ENCODE peak calls at places on chromosomes 11 and 22, in eight cellular contexts. N is CD8-positive, alpha-beta T cell; J is AG09309; I is stimulated activated CD4-positive, alpha-beta T cell treated with anti-CD3 and anti-CD28 coated beads, Interleukin-15, amount 100 ng/mL, for 48 hours; B is tibial nerve; X is AG04450; G is NCI-H774; O is posterior cingulate gyrus. Z is an unnamed sample.

GRCh38 chr22:44399906-44400762 is 87.4 kb upstream of the SHISAL1 start:
- DNase-seq in N (peak), J (no peak), I (no peak), B (peak), X (no peak), G (no peak), O (no peak), Z (no peak)

GRCh38 chr22:31091106-31091975 is 10.2 kb downstream of the SMTN start:
- DNase-seq in N (no peak), J (no peak), I (no peak), B (no peak), X (no peak), G (no peak), O (no peak), Z (no peak)

GRCh38 chr11:35061516-35062440 is 77.2 kb upstream of the CD44 start:
- DNase-seq in N (no peak), J (no peak), I (no peak), B (no peak), X (no peak), G (peak), O (no peak), Z (no peak)

GRCh38 chr11:11569936-11570491 is 51.8 kb downstream of the GALNT18 start:
- DNase-seq in N (no peak), J (no peak), I (no peak), B (peak), X (no peak), G (no peak), O (peak), Z (no peak)

GRCh38 chr11:129190087-129190486 is 2.0 kb downstream of the ARHGAP32 start:
- DNase-seq in N (no peak), J (no peak), I (no peak), B (no peak), X (no peak), G (no peak), O (no peak), Z (no peak)

GRCh38 chr11:118311518-118311917 is 7.0 kb downstream of the CD3E start:
- DNase-seq in N (no peak), J (no peak), I (no peak), B (no peak), X (no peak), G (no peak), O (no peak), Z (no peak)

GRCh38 chr11:14242198-14242597 is 116.8 kb downstream of the RRAS2 start:
- DNase-seq in N (no peak), J (no peak), I (no peak), B (no peak), X (no peak), G (no peak), O (no peak), Z (no peak)

GRCh38 chr11:10038916-10039315 is 255.1 kb downstream of the SBF2 start:
- DNase-seq in N (no peak), J (no peak), I (no peak), B (no peak), X (no peak), G (no peak), O (no peak), Z (no peak)

GRCh38 chr11:4665424-4665823 is 21.6 kb downstream of the OR51E1 start:
- DNase-seq in N (no peak), J (no peak), I (no peak), B (no peak), X (peak), G (no peak), O (no peak), Z (no peak)

GRCh38 chr22:44326549-44326881 is 13.8 kb upstream of the SHISAL1 start:
- DNase-seq in N (no peak), J (no peak), I (no peak), B (no peak), X (no peak), G (no peak), O (no peak), Z (no peak)

GRCh38 chr11:2347449-2347848 is 29.7 kb upstream of the CD81 start:
- DNase-seq in N (no peak), J (no peak), I (no peak), B (no peak), X (no peak), G (no peak), O (no peak), Z (no peak)

GRCh38 chr11:95520361-95520760 is 269.2 kb downstream of the FAM76B start:
- DNase-seq in N (no peak), J (no peak), I (no peak), B (no peak), X (no peak), G (no peak), O (no peak), Z (no peak)

GRCh38 chr11:74106125-74106524 is 64.7 kb downstream of the C2CD3 start:
- DNase-seq in N (no peak), J (no peak), I (no peak), B (no peak), X (no peak), G (no peak), O (no peak), Z (no peak)

GRCh38 chr22:42190274-42190673 is 59.7 kb upstream of the CYP2D6 start:
- DNase-seq in N (no peak), J (no peak), I (no peak), B (no peak), X (no peak), G (no peak), O (no peak), Z (no peak)

GRCh38 chr11:76150141-76150540 is 56.2 kb downstream of the WNT11 start:
- DNase-seq in N (no peak), J (no peak), I (no peak), B (no peak), X (no peak), G (no peak), O (no peak), Z (no peak)

GRCh38 chr22:36075230-36075629 is 46.6 kb upstream of the RBFOX2 start:
- DNase-seq in N (no peak), J (no peak), I (no peak), B (no peak), X (no peak), G (no peak), O (no peak), Z (no peak)

GRCh38 chr11:96486890-96487633 is 97.2 kb downstream of the JRKL start:
- DNase-seq in N (no peak), J (no peak), I (no peak), B (no peak), X (no peak), G (peak), O (no peak), Z (no peak)

GRCh38 chr22:35631597-35631996 is 14.5 kb upstream of the MB start:
- DNase-seq in N (peak), J (no peak), I (no peak), B (no peak), X (no peak), G (no peak), O (no peak), Z (no peak)

GRCh38 chr11:65496304-65497140 is 2.3 kb upstream of the MALAT1 start:
- DNase-seq in N (no peak), J (no peak), I (no peak), B (no peak), X (no peak), G (peak), O (no peak), Z (no peak)

GRCh38 chr11:46374815-46375214 is 6.7 kb upstream of the MDK start:
- DNase-seq in N (no peak), J (no peak), I (no peak), B (no peak), X (no peak), G (no peak), O (no peak), Z (no peak)

Z was measured in GM12864.